ENCODE peak calls at places on chromosomes 11 and 22, in nine cellular contexts. B, N, S, Y, R, U, V, J and Q are unnamed samples.

GRCh38 chr11:30729187-30729713 is 143.1 kb upstream of the MPPED2 start:
- DNase-seq in B (no peak), N (no peak), S (no peak), Y (no peak), R (no peak), U (no peak), V (no peak), J (no peak), Q (no peak)

GRCh38 chr11:59615132-59615636 is 390 bp downstream of the OSBP start:
- DNase-seq in B (peak), N (peak), S (no peak), Y (peak), R (peak), U (peak), V (peak), J (no peak), Q (peak)

GRCh38 chr11:88280673-88281316 is 56.7 kb downstream of the CTSC start:
- DNase-seq in B (no peak), N (no peak), S (no peak), Y (no peak), R (no peak), U (no peak), V (no peak), J (no peak), Q (no peak)

GRCh38 chr22:37248251-37248650 is 4.2 kb upstream of the RAC2 start:
- DNase-seq in B (no peak), N (no peak), S (no peak), Y (no peak), R (no peak), U (no peak), V (no peak), J (no peak), Q (peak)

GRCh38 chr11:43268161-43268560 is 43.6 kb upstream of the API5 start:
- DNase-seq in B (no peak), N (no peak), S (no peak), Y (peak), R (no peak), U (no peak), V (no peak), J (no peak), Q (no peak)

GRCh38 chr11:30585067-30585891 is 874 bp downstream of the MPPED2 start:
- DNase-seq in B (peak), N (no peak), S (no peak), Y (peak), R (peak), U (no peak), V (no peak), J (no peak), Q (peak)

GRCh38 chr11:109641549-109641948 is 219.6 kb downstream of the C11orf87 start:
- DNase-seq in B (no peak), N (no peak), S (no peak), Y (no peak), R (no peak), U (no peak), V (peak), J (no peak), Q (no peak)

GRCh38 chr11:59556883-59557205 is 45.5 kb downstream of the OR4D9 start:
- DNase-seq in B (no peak), N (no peak), S (no peak), Y (no peak), R (no peak), U (no peak), V (peak), J (no peak), Q (no peak)

GRCh38 chr22:47351836-47352579 is 589.6 kb downstream of the TBC1D22A start:
- DNase-seq in B (peak), N (no peak), S (no peak), Y (peak), R (no peak), U (no peak), V (no peak), J (no peak), Q (peak)

GRCh38 chr11:35330924-35331323 is 88.4 kb downstream of the SLC1A2 start:
- DNase-seq in B (no peak), N (no peak), S (no peak), Y (no peak), R (no peak), U (no peak), V (no peak), J (no peak), Q (no peak)

GRCh38 chr22:32644252-32645100 is 157.0 kb upstream of the TIMP3 start:
- DNase-seq in B (peak), N (no peak), S (no peak), Y (peak), R (peak), U (peak), V (peak), J (no peak), Q (peak)

GRCh38 chr11:19345519-19345847 is 104.7 kb upstream of the E2F8 start:
- DNase-seq in B (no peak), N (no peak), S (no peak), Y (no peak), R (no peak), U (no peak), V (no peak), J (no peak), Q (peak)

GRCh38 chr11:72338741-72339140 is 94.8 kb upstream of the PHOX2A start:
- DNase-seq in B (no peak), N (no peak), S (no peak), Y (no peak), R (no peak), U (no peak), V (no peak), J (no peak), Q (no peak)

GRCh38 chr11:20154381-20154780 is 5.9 kb downstream of the DBX1 start:
- DNase-seq in B (no peak), N (no peak), S (no peak), Y (no peak), R (no peak), U (no peak), V (no peak), J (no peak), Q (no peak)

GRCh38 chr11:117454564-117454917 is 126.9 kb downstream of the CEP164 start:
- DNase-seq in B (no peak), N (no peak), S (no peak), Y (no peak), R (no peak), U (no peak), V (no peak), J (no peak), Q (no peak)

GRCh38 chr11:20597924-20598484 is 1.4 kb upstream of the SLC6A5 start:
- DNase-seq in B (no peak), N (no peak), S (no peak), Y (no peak), R (no peak), U (no peak), V (no peak), J (no peak), Q (no peak)

GRCh38 chr22:47540011-47540410 is 777.6 kb downstream of the TBC1D22A start:
- DNase-seq in B (no peak), N (no peak), S (no peak), Y (no peak), R (no peak), U (no peak), V (no peak), J (no peak), Q (no peak)

GRCh38 chr11:131391161-131391560 is 20.7 kb downstream of the NTM start:
- DNase-seq in B (no peak), N (no peak), S (no peak), Y (no peak), R (no peak), U (no peak), V (no peak), J (no peak), Q (no peak)

GRCh38 chr11:4466168-4466891 is 16.1 kb upstream of the OR52K1 start:
- DNase-seq in B (no peak), N (no peak), S (no peak), Y (no peak), R (no peak), U (no peak), V (no peak), J (no peak), Q (no peak)

GRCh38 chr11:35073691-35074382 is 65.1 kb upstream of the CD44 start:
- DNase-seq in B (no peak), N (no peak), S (no peak), Y (no peak), R (no peak), U (no peak), V (no peak), J (no peak), Q (no peak)

GRCh38 chr11:11504071-11504470 is 117.7 kb downstream of the GALNT18 start:
- DNase-seq in B (no peak), N (no peak), S (no peak), Y (no peak), R (no peak), U (peak), V (no peak), J (no peak), Q (no peak)

GRCh38 chr11:75667268-75667830 is 1.5 kb downstream of the MAP6 start:
- DNase-seq in B (no peak), N (no peak), S (no peak), Y (peak), R (no peak), U (peak), V (no peak), J (no peak), Q (no peak)

GRCh38 chr11:12090061-12090572 is 20.3 kb upstream of the MICAL2 start:
- DNase-seq in B (no peak), N (peak), S (no peak), Y (no peak), R (peak), U (no peak), V (no peak), J (no peak), Q (no peak)

GRCh38 chr11:8168485-8169257 is at the start of gene RIC3:
- DNase-seq in B (peak), N (no peak), S (no peak), Y (peak), R (no peak), U (peak), V (no peak), J (no peak), Q (peak)
- TF ChIP-seq POLR2A in B (no peak), N (no peak), S (peak), Y (no peak), R (no peak), U (no peak), V (no peak), J (no peak), Q (no peak)

DNA sequence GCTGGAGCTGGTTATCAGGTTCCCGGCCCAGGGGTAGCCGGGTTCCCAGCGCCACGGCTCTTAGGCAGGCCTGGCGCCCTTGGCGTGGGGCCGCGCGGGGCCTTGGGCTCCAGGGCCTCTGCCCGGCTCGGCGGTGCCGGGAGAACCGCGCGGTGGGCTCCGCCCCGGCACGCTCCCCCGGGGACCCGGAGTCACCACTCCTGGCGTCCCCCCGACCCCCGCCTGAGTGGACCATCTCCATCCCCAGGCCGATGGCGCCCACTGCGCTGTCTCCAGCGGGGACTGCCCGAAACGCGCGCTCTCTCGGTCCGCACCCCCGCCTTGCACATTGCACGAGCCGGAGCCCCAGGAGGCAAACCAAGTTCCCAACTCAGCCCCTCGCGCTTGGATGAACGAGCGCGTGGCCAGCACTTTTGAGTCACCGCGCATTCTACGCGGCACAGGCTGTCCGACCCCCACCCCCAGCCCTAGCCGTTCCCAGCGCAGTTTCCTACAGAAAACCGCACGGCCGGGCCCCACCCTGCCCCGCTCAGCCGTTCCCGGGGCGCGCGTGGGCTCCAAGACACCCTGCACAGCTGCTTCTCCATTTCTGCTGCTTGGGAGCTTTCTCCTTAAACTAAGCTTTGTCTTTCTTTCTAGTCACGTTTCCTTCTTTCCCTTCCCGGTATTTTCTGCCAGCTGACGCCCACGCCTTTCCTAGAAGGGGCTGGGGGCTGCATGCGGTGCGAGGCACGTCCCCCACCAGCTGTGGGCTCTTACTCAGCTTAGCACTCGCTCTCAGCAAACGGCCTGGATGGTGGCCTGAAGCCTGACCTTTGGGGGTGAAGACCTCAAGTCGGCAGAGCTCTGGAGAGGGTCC is 650 bp upstream of the CHID1 start:
- DNase-seq in B (no peak), N (no peak), S (no peak), Y (peak), R (peak), U (peak), V (no peak), J (no peak), Q (peak)
- TF ChIP-seq POLR2AphosphoS5 in B (no peak), N (peak), S (peak), Y (no peak), R (no peak), U (peak), V (peak), J (peak), Q (peak)

DNA sequence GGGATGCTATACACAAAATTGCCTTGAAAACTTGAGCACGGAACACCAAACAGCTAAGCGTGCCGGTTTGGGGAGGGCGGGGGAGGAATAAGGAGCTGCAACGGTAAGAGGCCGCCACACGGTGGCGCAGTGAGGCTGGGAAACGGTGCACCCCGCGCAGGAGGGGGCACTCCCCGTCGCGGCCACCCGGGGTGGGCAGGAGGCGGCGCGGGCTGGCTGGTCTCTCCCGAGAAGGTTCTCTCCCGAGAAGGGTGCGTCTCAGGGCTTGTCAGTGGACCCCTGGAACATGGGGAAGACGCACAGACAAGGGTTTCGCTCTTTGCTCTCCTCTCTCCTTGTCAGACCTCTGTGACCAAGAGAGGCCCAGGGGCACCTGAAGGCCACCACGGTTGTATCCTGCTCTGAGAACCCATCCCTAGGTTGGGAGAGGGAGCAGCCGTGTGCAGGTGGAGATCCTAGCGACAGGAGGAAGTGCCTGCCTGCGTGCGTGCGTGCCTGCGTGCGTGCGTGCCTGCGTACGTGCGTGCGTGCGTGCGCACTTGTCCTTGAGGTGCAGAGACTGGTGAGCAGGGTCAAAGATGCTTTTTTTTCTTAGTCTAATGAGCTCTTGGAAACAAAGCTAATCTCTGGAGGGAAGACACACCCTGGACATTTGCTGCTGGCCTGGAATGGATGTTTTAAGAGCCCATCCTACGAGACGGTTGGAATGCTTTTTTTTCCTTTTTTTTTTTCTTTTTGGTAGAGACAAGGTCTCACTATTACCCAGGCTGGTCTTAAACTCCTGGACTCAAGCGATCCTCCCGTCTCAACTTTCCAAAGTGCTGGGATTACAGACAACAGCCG is 18.1 kb upstream of the JAM3 start:
- DNase-seq in B (peak), N (peak), S (no peak), Y (peak), R (peak), U (peak), V (peak), J (no peak), Q (peak)
- TF ChIP-seq CTCF in B (peak), N (peak), S (peak), Y (no peak), R (peak), U (peak), V (peak), J (peak), Q (peak)

DNA sequence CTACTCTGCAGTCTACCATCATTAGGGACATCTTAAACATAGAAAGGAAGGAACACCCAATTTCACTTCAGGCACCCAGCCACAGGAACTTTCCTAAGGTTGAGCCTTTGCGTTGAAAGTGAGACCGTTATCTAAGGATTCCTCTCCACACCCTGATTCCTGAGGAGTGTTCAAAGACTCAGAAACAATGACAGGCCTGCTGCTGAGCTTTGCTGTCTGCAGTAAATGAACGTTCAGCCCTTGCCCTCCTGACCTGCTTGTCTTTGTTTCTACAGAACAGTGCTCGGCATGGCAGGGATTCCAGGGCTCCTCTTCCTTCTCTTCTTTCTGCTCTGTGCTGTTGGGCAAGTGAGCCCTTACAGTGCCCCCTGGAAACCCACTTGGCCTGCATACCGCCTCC is 7.0 kb downstream of the PRSS23 start:
- DNase-seq in B (no peak), N (no peak), S (no peak), Y (no peak), R (no peak), U (no peak), V (no peak), J (no peak), Q (no peak)
- TF ChIP-seq POLR2A in B (no peak), N (no peak), S (no peak), Y (no peak), R (no peak), U (no peak), V (no peak), J (no peak), Q (no peak)

DNA sequence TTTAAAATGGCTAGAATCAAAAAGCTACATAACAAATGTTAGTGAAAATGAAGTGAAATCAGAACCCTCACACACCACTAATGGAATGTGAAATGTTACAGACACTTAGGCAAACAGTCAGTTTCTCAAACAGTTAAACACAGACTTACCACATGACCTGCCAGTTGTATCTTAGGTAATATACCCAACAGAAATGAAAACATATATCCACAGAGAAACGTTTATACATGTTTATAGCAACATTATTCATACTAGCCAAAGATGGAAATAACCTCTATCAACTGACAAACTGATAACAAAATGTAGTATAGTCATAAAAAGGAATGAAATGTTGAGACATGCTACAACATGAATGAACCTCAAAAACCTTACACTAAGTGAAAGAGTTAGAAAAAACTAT is 131.5 kb upstream of the TRPC6 start:
- DNase-seq in B (no peak), N (no peak), S (no peak), Y (no peak), R (no peak), U (no peak), V (no peak), J (no peak), Q (no peak)
- TF ChIP-seq POLR2AphosphoS5 in B (no peak), N (no peak), S (no peak), Y (no peak), R (no peak), U (no peak), V (no peak), J (no peak), Q (no peak)